ENCODE peak calls at places on chromosomes 4 and X, in seven cellular contexts. J is fibroblast of lung, F is H9, M is A549, K is Karpas-422, X is GM23248, D is SK-N-SH. L is an unnamed sample.

GRCh38 chr4:151460434-151460833 is 51.5 kb downstream of the FHIP1A start:
- DNase-seq in F (no peak), M (no peak), J (no peak), K (no peak), D (no peak), X (no peak), L (no peak)

GRCh38 chr4:162406637-162407370 is 243.0 kb upstream of the FSTL5 start:
- DNase-seq in K (no peak), J (no peak), D (no peak), X (no peak), F (no peak), M (no peak), L (no peak)

GRCh38 chr4:24850669-24851068 is 55.3 kb downstream of the SOD3 start:
- DNase-seq in D (peak; percentile 3), J (peak; percentile 87), F (no peak), K (peak; percentile 81), M (no peak), X (peak; percentile 86), L (peak; percentile 67)

GRCh38 chr4:54400802-54401201 is 171.7 kb downstream of the PDGFRA start:
- DNase-seq in J (peak; percentile 71), D (no peak), M (no peak), K (no peak), F (no peak), X (peak; percentile 92), L (peak; percentile 69)

GRCh38 chrX:148228521-148228920 is 247.4 kb downstream of the FMR1NB start:
- DNase-seq in M (no peak), K (no peak), F (no peak), D (no peak), X (no peak), J (no peak), L (no peak)

GRCh38 chrX:11470231-11470630 is 177.0 kb downstream of the AMELX start:
- DNase-seq in D (no peak), J (peak; percentile 84), X (peak; percentile 81), M (no peak), K (no peak), F (no peak), L (peak; percentile 66)

GRCh38 chr4:101346562-101347266 is 612 bp downstream of the PPP3CA start:
- DNase-seq in K (peak; percentile 79), J (peak; percentile 66), X (peak; percentile 84), F (peak; percentile 52), D (no peak), M (peak; percentile 13), L (peak; percentile 65)

GRCh38 chrX:136656596-136656995 is 8.6 kb downstream of the CD40LG start:
- DNase-seq in D (no peak), K (no peak), F (no peak), M (no peak), J (no peak), X (no peak), L (no peak)

GRCh38 chr4:89316931-89317366 is 9.3 kb upstream of the GPRIN3 start:
- DNase-seq in J (peak; percentile 21), K (peak; percentile 83), F (no peak), M (no peak), D (no peak), X (peak; percentile 76), L (no peak)

DNA sequence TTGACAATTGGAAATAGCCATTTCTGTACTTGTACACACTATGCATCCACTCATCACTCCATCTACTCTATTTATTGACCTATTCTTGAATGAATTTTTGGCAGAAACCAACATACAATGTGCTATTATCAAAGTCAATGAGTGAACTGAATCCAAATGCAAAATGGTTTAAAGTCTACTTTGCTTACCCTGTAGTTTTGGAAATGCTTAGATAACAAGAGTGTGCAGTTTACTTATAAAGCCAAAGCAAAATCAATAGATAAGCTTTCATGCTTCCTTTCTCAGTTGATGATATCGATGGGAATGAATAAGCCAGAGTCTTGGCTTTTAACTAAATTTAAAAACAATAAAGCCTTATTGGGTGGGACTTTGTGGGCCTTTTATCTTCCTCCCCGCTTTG is 58.9 kb upstream of the SPANXB1 start:
- DNase-seq in D (no peak), X (no peak), J (no peak), M (no peak), K (no peak), F (no peak), L (no peak)
- H3K4me2 ChIP-seq in D (no peak overlapping the region), X (no peak overlapping the region), J (no peak overlapping the region), M (no peak overlapping the region), K (no peak overlapping the region), F (no peak overlapping the region), L (no peak overlapping the region)

GRCh38 chr4:173958445-173958844 is 325.0 kb downstream of the FBXO8 start:
- DNase-seq in F (no peak), X (peak; percentile 52), D (no peak), M (no peak), J (peak; percentile 91), K (no peak), L (peak; percentile 1)
- H3K4me2 ChIP-seq in F (no peak overlapping the region), X (no peak overlapping the region), D (no peak overlapping the region), M (no peak overlapping the region), J (no peak overlapping the region), K (no peak overlapping the region), L (no peak overlapping the region)

GRCh38 chr4:1887065-1887464 is 15.9 kb downstream of the NSD2 start:
- DNase-seq in J (no peak), K (no peak), D (no peak), X (no peak), M (no peak), F (no peak), L (no peak)
- H3K4me2 ChIP-seq in J (no peak overlapping the region), K (no peak overlapping the region), D (no peak overlapping the region), X (no peak overlapping the region), M (no peak overlapping the region), F (no peak overlapping the region), L (no peak overlapping the region)

DNA sequence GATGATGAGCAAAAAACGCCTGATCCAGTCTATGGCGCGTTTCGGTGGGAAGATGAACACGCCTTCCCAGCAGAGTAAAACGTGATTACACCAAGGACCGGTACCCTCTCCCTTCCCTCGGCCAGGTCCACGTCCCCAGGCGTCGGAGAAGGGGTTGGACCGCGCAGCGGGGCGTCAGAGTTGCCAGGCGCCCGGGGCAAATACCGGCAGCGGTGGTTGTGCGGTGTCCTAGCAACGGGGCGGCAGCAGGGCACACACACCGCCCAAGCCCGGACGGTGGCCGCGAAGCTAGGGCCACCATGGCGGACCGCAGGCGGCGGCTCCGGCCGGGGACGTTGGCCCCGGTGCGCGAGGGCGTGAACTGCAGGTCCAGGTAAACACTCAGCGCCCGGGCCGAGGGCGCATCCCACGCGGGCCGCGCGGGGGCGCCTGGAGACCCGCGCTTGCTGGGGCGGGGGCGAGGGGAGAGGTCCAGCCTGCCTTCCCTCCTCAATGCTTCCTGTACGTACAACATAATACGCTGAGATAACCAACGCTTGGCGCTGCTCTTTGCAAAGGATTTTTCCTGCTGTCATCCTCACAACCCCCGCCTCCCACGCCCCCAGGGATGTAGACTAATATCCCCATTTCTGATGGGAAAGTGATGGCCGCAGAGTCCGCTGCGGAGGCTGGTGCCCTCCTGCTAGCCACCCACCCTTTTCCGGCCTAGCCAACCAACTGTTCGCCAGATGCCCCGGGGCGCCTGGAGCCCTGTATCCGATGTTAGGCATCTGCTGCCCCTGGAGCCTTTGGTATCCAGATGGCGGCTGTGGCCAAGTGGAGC is at the start of gene FAM47E:
- DNase-seq in D (peak; percentile 90), F (peak; percentile 96), K (no peak), J (peak; percentile 15), M (peak; percentile 24), X (peak; percentile 77), L (peak; percentile 56)
- H3K4me2 ChIP-seq in D (peak within 1 kb of the TSS; percentile 88), F (peak within 1 kb of the TSS; percentile 91), K (no peak within 1 kb of the TSS), J (peak within 1 kb of the TSS; percentile 71), M (peak within 1 kb of the TSS; percentile 90), X (peak within 1 kb of the TSS; percentile 75), L (peak within 1 kb of the TSS; percentile 96)

GRCh38 chrX:118507766-118508165 is 12.2 kb downstream of the DOCK11 start:
- DNase-seq in J (no peak), X (peak; percentile 32), K (no peak), F (no peak), M (no peak), D (no peak), L (peak; percentile 5)
- H3K4me2 ChIP-seq in J (no peak overlapping the region), X (no peak overlapping the region), K (no peak overlapping the region), F (no peak overlapping the region), M (no peak overlapping the region), D (no peak overlapping the region), L (no peak overlapping the region)

GRCh38 chrX:57286507-57287251 is at the start of gene FAAH2:
- DNase-seq in F (peak; percentile 66), D (no peak), K (peak; percentile 44), J (no peak), X (no peak), M (peak; percentile 1), L (peak; percentile 86)
- H3K4me2 ChIP-seq in F (peak within 1 kb of the TSS; percentile 75), D (no peak within 1 kb of the TSS), K (peak within 1 kb of the TSS; percentile 39), J (no peak within 1 kb of the TSS), X (no peak within 1 kb of the TSS), M (peak within 1 kb of the TSS; percentile 42), L (peak within 1 kb of the TSS; percentile 37)

DNA sequence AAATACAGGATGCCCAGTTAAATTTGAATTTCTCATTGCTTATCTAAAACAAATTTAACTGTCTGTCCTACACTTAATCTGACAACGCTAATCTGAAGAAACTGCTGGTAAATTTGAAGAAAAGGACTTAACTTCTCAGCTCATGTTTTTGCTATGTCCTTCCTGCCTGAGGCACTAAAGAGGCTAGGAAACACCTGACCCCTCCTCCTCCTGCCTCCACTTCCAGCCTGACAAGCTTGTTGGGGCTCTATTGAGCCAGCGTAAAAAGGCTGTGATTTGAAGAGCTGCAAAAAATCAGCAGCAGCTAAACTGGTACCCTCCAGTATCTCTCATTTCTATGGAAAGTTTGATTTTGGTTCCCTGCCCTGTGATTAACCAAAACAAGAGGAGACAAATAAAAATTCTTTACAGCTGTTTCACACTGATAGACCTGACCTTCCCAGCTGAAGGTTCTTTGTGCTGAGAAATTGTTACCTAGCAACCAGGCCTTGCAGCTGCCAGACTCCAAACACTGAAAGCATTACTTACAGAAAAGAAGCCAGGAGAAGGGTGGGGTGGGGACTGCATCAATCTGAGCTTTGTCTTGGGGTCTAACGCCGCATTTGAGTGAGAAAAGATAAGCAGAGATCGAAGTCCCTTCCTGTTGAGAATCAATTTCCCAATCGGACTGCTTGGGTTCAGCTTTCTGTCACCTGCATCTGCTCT is 34.9 kb downstream of the DCX start:
- DNase-seq in J (no peak), F (peak; percentile 48), X (no peak), D (no peak), M (no peak), K (no peak), L (no peak)
- H3K4me2 ChIP-seq in J (no peak overlapping the region), F (no peak overlapping the region), X (no peak overlapping the region), D (no peak overlapping the region), M (no peak overlapping the region), K (no peak overlapping the region), L (no peak overlapping the region)